ENCODE peak calls at places on chromosomes 12 and 14, in seven cellular contexts. R, L, A, Z, G, V and Q are unnamed samples.

GRCh38 chr14:91059576-91060471 is 617 bp downstream of the RPS6KA5 start:
- DNase-seq in R (peak), L (peak), A (peak), Z (no peak), G (no peak), V (peak), Q (peak)

GRCh38 chr12:106766393-106766826 is 8.1 kb upstream of the RIC8B start:
- DNase-seq in R (no peak), L (no peak), A (no peak), Z (no peak), G (no peak), V (no peak), Q (no peak)

GRCh38 chr14:104677506-104678332 is 11.7 kb upstream of the INF2 start:
- DNase-seq in R (no peak), L (peak), A (peak), Z (no peak), G (peak), V (peak), Q (no peak)

GRCh38 chr14:64191756-64192155 is 102.4 kb downstream of the ESR2 start:
- DNase-seq in R (no peak), L (peak), A (no peak), Z (no peak), G (peak), V (no peak), Q (no peak)

GRCh38 chr12:56190695-56191155 is 1.4 kb upstream of the SMARCC2 start:
- DNase-seq in R (no peak), L (peak), A (no peak), Z (no peak), G (no peak), V (no peak), Q (no peak)

GRCh38 chr12:52394836-52395405 is 9.5 kb upstream of the KRT84 start:
- DNase-seq in R (no peak), L (no peak), A (no peak), Z (no peak), G (no peak), V (no peak), Q (no peak)

GRCh38 chr12:49347307-49348237 is 884 bp downstream of the DNAJC22 start:
- DNase-seq in R (peak), L (peak), A (peak), Z (peak), G (peak), V (peak), Q (peak)

GRCh38 chr12:46494424-46494823 is 121.9 kb upstream of the SLC38A2 start:
- DNase-seq in R (peak), L (peak), A (no peak), Z (no peak), G (peak), V (no peak), Q (no peak)

GRCh38 chr14:102508410-102508773 is 1.2 kb downstream of the ANKRD9 start:
- DNase-seq in R (peak), L (no peak), A (no peak), Z (no peak), G (no peak), V (no peak), Q (no peak)

GRCh38 chr14:53824061-53824460 is 132.6 kb downstream of the BMP4 start:
- DNase-seq in R (no peak), L (no peak), A (no peak), Z (no peak), G (no peak), V (no peak), Q (no peak)

GRCh38 chr14:93337884-93338283 is 5.0 kb upstream of the BTBD7 start:
- DNase-seq in R (no peak), L (no peak), A (no peak), Z (no peak), G (no peak), V (no peak), Q (no peak)

GRCh38 chr12:46843811-46844210 is 18.0 kb upstream of the SLC38A4 start:
- DNase-seq in R (no peak), L (no peak), A (no peak), Z (no peak), G (no peak), V (no peak), Q (no peak)

DNA sequence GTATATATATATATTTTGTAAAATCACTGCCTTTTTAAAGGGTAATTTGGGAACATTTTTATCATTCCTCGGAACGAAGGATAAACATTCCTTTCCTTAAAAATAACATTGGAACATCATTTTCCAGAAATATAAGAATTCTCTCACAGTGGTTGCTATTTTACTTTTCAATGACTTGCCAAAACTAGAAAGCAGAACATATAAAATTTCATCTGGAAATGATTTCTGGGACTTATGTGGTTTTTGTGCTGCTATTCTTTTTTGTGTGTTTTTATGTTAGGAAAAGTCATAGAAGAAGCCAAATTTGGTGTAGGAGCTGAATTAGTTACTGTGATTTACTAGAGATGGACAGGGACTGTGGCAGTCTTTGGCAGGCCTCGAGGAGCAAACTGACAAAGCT is 38.3 kb upstream of the LDHB start:
- DNase-seq in R (no peak), L (no peak), A (no peak), Z (no peak), G (no peak), V (no peak), Q (no peak)
- H3K9ac ChIP-seq in R (no peak), L (no peak), A (no peak), Z (no peak), G (no peak), V (no peak), Q (no peak)

GRCh38 chr14:74574706-74575105 is 37.3 kb downstream of the LTBP2 start:
- DNase-seq in R (no peak), L (no peak), A (peak), Z (no peak), G (no peak), V (no peak), Q (no peak)

GRCh38 chr14:74573421-74574091 is 38.5 kb downstream of the LTBP2 start:
- DNase-seq in R (no peak), L (peak), A (no peak), Z (no peak), G (peak), V (peak), Q (no peak)

GRCh38 chr14:74575507-74575906 is 36.5 kb downstream of the LTBP2 start:
- DNase-seq in R (no peak), L (no peak), A (no peak), Z (no peak), G (no peak), V (no peak), Q (no peak)

GRCh38 chr14:74572829-74573360 is 39.1 kb downstream of the LTBP2 start:
- DNase-seq in R (no peak), L (no peak), A (no peak), Z (no peak), G (peak), V (no peak), Q (no peak)

GRCh38 chr14:74574092-74574438 is 38.0 kb downstream of the LTBP2 start:
- DNase-seq in R (no peak), L (no peak), A (no peak), Z (no peak), G (peak), V (no peak), Q (no peak)
- H3K9ac ChIP-seq in R (no peak), L (no peak), A (no peak), Z (no peak), G (peak), V (no peak), Q (peak)

GRCh38 chr14:77058082-77058481 is 29.6 kb upstream of the IRF2BPL start:
- DNase-seq in R (no peak), L (no peak), A (no peak), Z (no peak), G (no peak), V (no peak), Q (no peak)
- H3K9ac ChIP-seq in R (no peak), L (no peak), A (no peak), Z (no peak), G (no peak), V (no peak), Q (no peak)

GRCh38 chr14:71430321-71431168 is 501.7 kb upstream of the RGS6 start:
- DNase-seq in R (no peak), L (no peak), A (no peak), Z (no peak), G (no peak), V (no peak), Q (no peak)
- H3K9ac ChIP-seq in R (no peak), L (no peak), A (no peak), Z (no peak), G (no peak), V (no peak), Q (no peak)